ENCODE peak calls at places on chromosomes 3 and 15, in six cellular contexts. I, N, P, Z, J and F are unnamed samples.

GRCh38 chr3:107752202-107752990 is 229.6 kb downstream of the BBX start:
- DNase-seq in I (no peak), N (no peak), P (peak), Z (no peak), J (peak), F (no peak)

GRCh38 chr3:48086736-48087470 is 70.7 kb upstream of the MAP4 start:
- DNase-seq in I (no peak), N (no peak), P (no peak), Z (no peak), J (peak), F (no peak)

GRCh38 chr15:70748281-70748747 is 15.0 kb downstream of the UACA start:
- DNase-seq in I (no peak), N (peak), P (no peak), Z (no peak), J (no peak), F (peak)

GRCh38 chr3:184656991-184657669 is 54.7 kb downstream of the MAGEF1 start:
- DNase-seq in I (no peak), N (no peak), P (no peak), Z (no peak), J (no peak), F (no peak)

GRCh38 chr3:115518100-115518852 is 105.0 kb upstream of the GAP43 start:
- DNase-seq in I (peak), N (peak), P (peak), Z (no peak), J (peak), F (peak)

GRCh38 chr15:57697588-57697987 is 8.9 kb upstream of the POLR2M start:
- DNase-seq in I (no peak), N (no peak), P (no peak), Z (no peak), J (no peak), F (no peak)

GRCh38 chr3:12750223-12750622 is 8.8 kb downstream of the TMEM40 start:
- DNase-seq in I (no peak), N (peak), P (peak), Z (no peak), J (no peak), F (peak)

GRCh38 chr3:134795776-134796312 is 784 bp downstream of the EPHB1 start:
- DNase-seq in I (no peak), N (no peak), P (no peak), Z (no peak), J (no peak), F (no peak)

GRCh38 chr3:107882881-107883280 is 207.9 kb downstream of the CD47 start:
- DNase-seq in I (no peak), N (no peak), P (no peak), Z (no peak), J (no peak), F (no peak)

GRCh38 chr15:88637841-88638625 is 783 bp upstream of the ISG20 start:
- DNase-seq in I (no peak), N (peak), P (no peak), Z (no peak), J (peak), F (no peak)

GRCh38 chr3:42660131-42660715 is 6.7 kb downstream of the ZBTB47 start:
- DNase-seq in I (no peak), N (peak), P (no peak), Z (no peak), J (no peak), F (no peak)

GRCh38 chr3:44206862-44207652 is 34.6 kb upstream of the TOPAZ1 start:
- DNase-seq in I (no peak), N (no peak), P (no peak), Z (no peak), J (no peak), F (no peak)

GRCh38 chr15:51390932-51391432 is 49.5 kb downstream of the GLDN start:
- DNase-seq in I (no peak), N (no peak), P (no peak), Z (no peak), J (no peak), F (no peak)

GRCh38 chr15:51475736-51476135 is 134.3 kb downstream of the GLDN start:
- DNase-seq in I (no peak), N (no peak), P (no peak), Z (no peak), J (no peak), F (no peak)

GRCh38 chr3:78506581-78507195 is 1261.1 kb downstream of the ROBO1 start:
- DNase-seq in I (no peak), N (no peak), P (peak), Z (no peak), J (peak), F (no peak)

GRCh38 chr3:46853441-46854410 is 9.5 kb downstream of the MYL3 start:
- DNase-seq in I (no peak), N (no peak), P (no peak), Z (no peak), J (no peak), F (no peak)